ENCODE peak calls at places on chromosomes 12 and 14, in five cellular contexts. One of them, this sample, is unnamed. For H3K36me3, the result is how much of the 10 kb centered on the place peaks cover.

GRCh38 chr14:101113108-101113612 is 209.6 kb upstream of the RTL1 start:
- DNase-seq in CD8-positive, alpha-beta memory T cell: no peak
- DNase-seq in iPS DF 6.9: no peak
- DNase-seq in GM23248: no peak
- DNase-seq in H1: peak
- DNase-seq in this sample: no peak

GRCh38 chr14:32142754-32143437 is 58.9 kb upstream of the RNU6-7 start:
- DNase-seq in CD8-positive, alpha-beta memory T cell: no peak
- DNase-seq in iPS DF 6.9: no peak
- DNase-seq in GM23248: no peak
- DNase-seq in H1: no peak
- DNase-seq in this sample: no peak

GRCh38 chr12:26566186-26566585 is 266.8 kb downstream of the ITPR2 start:
- DNase-seq in CD8-positive, alpha-beta memory T cell: no peak
- DNase-seq in iPS DF 6.9: no peak
- DNase-seq in GM23248: no peak
- DNase-seq in H1: no peak
- DNase-seq in this sample: no peak

GRCh38 chr14:55845963-55846851 is 266.2 kb downstream of the KTN1 start:
- DNase-seq in CD8-positive, alpha-beta memory T cell: no peak
- DNase-seq in iPS DF 6.9: no peak
- DNase-seq in GM23248: peak
- DNase-seq in H1: no peak
- DNase-seq in this sample: no peak

GRCh38 chr12:54220092-54220557 is 31.3 kb upstream of the SMUG1 start:
- DNase-seq in CD8-positive, alpha-beta memory T cell: peak
- DNase-seq in iPS DF 6.9: no peak
- DNase-seq in GM23248: peak
- DNase-seq in H1: peak
- DNase-seq in this sample: peak

GRCh38 chr14:61911534-61911933 is 149.3 kb downstream of the SNAPC1 start:
- DNase-seq in CD8-positive, alpha-beta memory T cell: no peak
- DNase-seq in iPS DF 6.9: no peak
- DNase-seq in GM23248: no peak
- DNase-seq in H1: no peak
- DNase-seq in this sample: no peak

GRCh38 chr12:56198836-56199235 is 9.6 kb upstream of the SMARCC2 start:
- DNase-seq in CD8-positive, alpha-beta memory T cell: no peak
- DNase-seq in iPS DF 6.9: no peak
- DNase-seq in GM23248: no peak
- DNase-seq in H1: no peak
- DNase-seq in this sample: no peak

GRCh38 chr12:27821259-27821973 is 41.4 kb upstream of the MANSC4 start:
- DNase-seq in CD8-positive, alpha-beta memory T cell: peak
- DNase-seq in iPS DF 6.9: peak
- DNase-seq in GM23248: peak
- DNase-seq in H1: no peak
- DNase-seq in this sample: peak

GRCh38 chr14:57692671-57693070 is 173.2 kb downstream of the SLC35F4 start:
- DNase-seq in CD8-positive, alpha-beta memory T cell: no peak
- DNase-seq in iPS DF 6.9: peak
- DNase-seq in GM23248: peak
- DNase-seq in H1: no peak
- DNase-seq in this sample: no peak

GRCh38 chr12:101414533-101415119 is 7.1 kb upstream of the ARL1 start:
- DNase-seq in CD8-positive, alpha-beta memory T cell: no peak
- DNase-seq in iPS DF 6.9: no peak
- DNase-seq in GM23248: peak
- DNase-seq in H1: no peak
- DNase-seq in this sample: no peak

GRCh38 chr14:91299483-91300115 is 55.1 kb upstream of the GPR68 start:
- DNase-seq in CD8-positive, alpha-beta memory T cell: no peak
- DNase-seq in iPS DF 6.9: no peak
- DNase-seq in GM23248: no peak
- DNase-seq in H1: no peak
- DNase-seq in this sample: no peak

GRCh38 chr12:69570545-69571399 is 14.5 kb upstream of the CCT2 start:
- DNase-seq in CD8-positive, alpha-beta memory T cell: peak
- DNase-seq in iPS DF 6.9: peak
- DNase-seq in GM23248: peak
- DNase-seq in H1: peak
- DNase-seq in this sample: peak

GRCh38 chr14:75279739-75280447 is 1.3 kb downstream of the FOS start:
- DNase-seq in CD8-positive, alpha-beta memory T cell: no peak
- DNase-seq in iPS DF 6.9: no peak
- DNase-seq in GM23248: peak
- DNase-seq in H1: peak
- DNase-seq in this sample: no peak

GRCh38 chr12:64496839-64497400 is 45.0 kb downstream of the TBK1 start:
- DNase-seq in CD8-positive, alpha-beta memory T cell: no peak
- DNase-seq in iPS DF 6.9: no peak
- DNase-seq in GM23248: no peak
- DNase-seq in H1: no peak
- DNase-seq in this sample: no peak
- H3K36me3 ChIP-seq in CD8-positive, alpha-beta memory T cell: under half
- H3K36me3 ChIP-seq in iPS DF 6.9: under half
- H3K36me3 ChIP-seq in GM23248: half or more
- H3K36me3 ChIP-seq in H1: under half
- H3K36me3 ChIP-seq in this sample: half or more

DNA sequence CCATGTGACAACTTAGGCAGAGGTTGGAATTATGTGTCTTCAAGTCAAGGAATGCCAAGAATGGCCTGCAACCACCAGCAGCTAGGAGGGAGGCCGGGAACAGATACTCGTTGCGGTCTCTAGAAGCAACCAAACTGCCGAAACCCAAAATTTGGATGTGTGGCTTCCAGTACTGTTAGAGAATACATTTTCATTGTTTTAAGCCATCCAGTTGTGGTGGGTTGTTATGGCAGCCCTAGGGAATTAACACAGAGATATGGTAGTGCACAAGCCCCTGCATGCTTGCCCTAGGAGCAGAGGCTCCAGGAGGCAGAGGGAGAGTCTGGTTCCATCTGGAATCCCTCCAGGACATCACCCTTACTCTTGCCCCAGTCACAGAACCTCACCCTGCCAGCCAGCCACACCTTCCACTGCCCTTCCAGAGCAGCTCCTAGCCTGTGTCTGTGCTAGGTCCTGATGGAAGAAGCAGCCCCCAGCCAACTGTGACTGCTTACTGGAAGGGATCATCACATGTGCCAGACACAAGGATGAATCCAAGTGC is 19.5 kb downstream of the PITPNM2 start:
- DNase-seq in CD8-positive, alpha-beta memory T cell: no peak
- DNase-seq in iPS DF 6.9: no peak
- DNase-seq in GM23248: no peak
- DNase-seq in H1: no peak
- DNase-seq in this sample: no peak
- H3K4me3 ChIP-seq in CD8-positive, alpha-beta memory T cell: peak
- H3K4me3 ChIP-seq in iPS DF 6.9: no peak
- H3K4me3 ChIP-seq in GM23248: no peak
- H3K4me3 ChIP-seq in H1: no peak
- H3K4me3 ChIP-seq in this sample: no peak

DNA sequence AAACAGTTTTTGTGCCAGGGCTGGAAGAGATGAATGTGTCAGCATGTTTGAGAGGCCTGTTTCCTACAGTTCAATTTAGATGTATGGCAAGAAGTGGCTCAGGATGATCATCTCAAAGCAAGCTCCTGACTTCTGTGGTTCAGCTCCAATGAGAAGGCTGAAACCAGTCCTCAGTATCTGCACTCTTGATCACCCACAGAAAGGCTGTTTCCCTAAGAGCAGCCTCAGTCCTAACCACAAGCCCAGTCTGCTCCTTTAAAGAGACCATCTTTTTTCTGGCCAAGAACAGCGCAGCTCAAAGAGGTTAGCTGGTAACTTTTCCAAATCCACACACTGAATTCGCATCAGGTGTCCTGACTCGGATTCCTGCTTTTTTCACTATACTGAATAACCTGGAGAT is 19.2 kb downstream of the CSRP2 start:
- DNase-seq in CD8-positive, alpha-beta memory T cell: no peak
- DNase-seq in iPS DF 6.9: no peak
- DNase-seq in GM23248: no peak
- DNase-seq in H1: no peak
- DNase-seq in this sample: no peak
- H3K36me3 ChIP-seq in CD8-positive, alpha-beta memory T cell: under half
- H3K36me3 ChIP-seq in iPS DF 6.9: under half
- H3K36me3 ChIP-seq in GM23248: under half
- H3K36me3 ChIP-seq in H1: under half
- H3K36me3 ChIP-seq in this sample: under half

DNA sequence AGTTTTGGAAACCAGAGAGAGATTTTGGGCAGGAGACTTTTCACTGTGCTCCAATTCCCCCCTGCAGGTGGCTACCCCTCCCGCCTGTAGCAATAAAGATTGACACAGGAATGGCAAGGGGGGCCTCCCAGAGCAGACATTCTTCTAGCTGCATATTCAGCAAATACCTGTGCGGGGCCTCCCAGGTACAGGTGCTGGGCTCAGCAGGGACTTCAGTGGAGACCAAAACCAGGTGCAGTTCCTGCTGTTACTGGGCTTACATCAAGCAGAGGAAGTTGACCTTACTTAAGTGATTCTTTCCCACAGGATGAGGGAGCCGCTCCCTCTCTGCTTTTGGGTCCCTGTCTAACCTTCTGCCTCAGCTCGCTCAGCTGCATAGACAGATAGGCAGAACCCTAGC is 365.0 kb downstream of the CACNA1C start:
- DNase-seq in CD8-positive, alpha-beta memory T cell: no peak
- DNase-seq in iPS DF 6.9: peak
- DNase-seq in GM23248: no peak
- DNase-seq in H1: no peak
- DNase-seq in this sample: no peak
- H3K4me3 ChIP-seq in CD8-positive, alpha-beta memory T cell: no peak
- H3K4me3 ChIP-seq in iPS DF 6.9: no peak
- H3K4me3 ChIP-seq in GM23248: no peak
- H3K4me3 ChIP-seq in H1: no peak
- H3K4me3 ChIP-seq in this sample: no peak

DNA sequence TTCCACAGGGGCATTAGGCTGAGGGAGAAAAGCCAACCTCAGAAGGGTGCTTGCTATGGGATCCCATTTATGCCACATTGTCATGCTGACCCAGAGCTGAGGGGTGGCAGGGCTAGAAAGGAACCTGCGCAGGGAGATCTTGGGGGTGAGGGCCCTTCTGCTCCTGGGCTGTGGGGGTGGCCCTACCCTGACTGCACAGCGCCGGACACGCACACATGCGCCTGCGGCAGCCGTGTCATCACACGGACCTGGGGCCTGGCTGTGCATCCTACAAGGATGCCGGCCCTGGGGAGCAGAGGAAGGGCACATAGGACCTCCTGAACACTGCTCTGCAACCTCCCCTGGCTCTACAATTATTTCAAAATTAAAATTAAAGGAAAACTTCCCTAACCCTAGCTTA is 6.9 kb downstream of the CDCA4 start:
- DNase-seq in CD8-positive, alpha-beta memory T cell: no peak
- DNase-seq in iPS DF 6.9: no peak
- DNase-seq in GM23248: no peak
- DNase-seq in H1: no peak
- DNase-seq in this sample: no peak
- H3K36me3 ChIP-seq in CD8-positive, alpha-beta memory T cell: under half
- H3K36me3 ChIP-seq in iPS DF 6.9: under half
- H3K36me3 ChIP-seq in GM23248: under half
- H3K36me3 ChIP-seq in H1: under half
- H3K36me3 ChIP-seq in this sample: under half